ENCODE peak calls at places on chromosomes 12 and 14, in six cellular contexts. F, E, T, I, G and A are unnamed samples.

GRCh38 chr12:75578546-75578945 is 67.1 kb upstream of the KRR1 start:
- DNase-seq in I (no peak), E (no peak), F (peak; percentile 7), G (no peak), T (no peak), A (no peak)

GRCh38 chr12:4807813-4808212 is 87.6 kb downstream of the GALNT8 start:
- DNase-seq in T (no peak), E (no peak), F (no peak), G (no peak), I (no peak), A (no peak)

GRCh38 chr14:80419339-80419738 is 208.0 kb upstream of the DIO2 start:
- DNase-seq in F (peak; percentile 68), E (no peak), G (no peak), I (no peak), T (no peak), A (no peak)

GRCh38 chr12:116127858-116128257 is 149.6 kb downstream of the MED13L start:
- DNase-seq in F (no peak), I (no peak), E (no peak), T (no peak), G (no peak), A (no peak)

GRCh38 chr12:76784600-76785051 is 20.7 kb downstream of the ZDHHC17 start:
- DNase-seq in E (no peak), G (no peak), F (no peak), T (no peak), I (no peak), A (no peak)

GRCh38 chr14:38836539-38836938 is 266.5 kb downstream of the SEC23A start:
- DNase-seq in T (no peak), G (no peak), E (no peak), I (no peak), F (no peak), A (no peak)

GRCh38 chr12:22173154-22173553 is 127.1 kb downstream of the CMAS start:
- DNase-seq in F (no peak), I (no peak), T (no peak), G (no peak), E (no peak), A (no peak)

GRCh38 chr14:64721391-64721791 is 17.2 kb downstream of the PLEKHG3 start:
- DNase-seq in F (peak; percentile 58), E (no peak), T (no peak), G (no peak), I (no peak), A (no peak)

GRCh38 chr14:37145395-37145794 is 27.0 kb downstream of the SLC25A21 start:
- DNase-seq in E (no peak), G (no peak), F (no peak), I (no peak), T (no peak), A (no peak)

GRCh38 chr12:52171950-52172512 is 19.8 kb downstream of the KRT80 start:
- DNase-seq in T (no peak), F (no peak), E (no peak), G (no peak), I (no peak), A (no peak)

GRCh38 chr14:83041224-83041623 is 1507.6 kb upstream of the SEL1L start:
- DNase-seq in G (no peak), E (no peak), F (no peak), T (no peak), I (no peak), A (no peak)